ENCODE peak calls at places on chromosomes 11 and 22, in nine cellular contexts. V is neural progenitor cell, C is transverse colon, J is fibroblast of lung, Z is cardiac muscle cell, Q is psoas muscle, Y is lung, P is testis, W is mammary epithelial cell. F is an unnamed sample.

GRCh38 chr11:133239530-133239929 is 292.8 kb downstream of the OPCML start:
- DNase-seq in Z (no peak), V (peak; percentile 13), Q (no peak), C (no peak), J (no peak), Y (no peak), P (no peak), W (no peak), F (no peak)

GRCh38 chr11:24963879-24964278 is 467.0 kb downstream of the LUZP2 start:
- DNase-seq in J (peak; percentile 29), V (no peak), Y (no peak), W (no peak), C (no peak), P (no peak), Q (no peak), Z (no peak), F (no peak)

GRCh38 chr11:22703040-22703439 is 36.6 kb downstream of the GAS2 start:
- DNase-seq in Y (no peak), C (no peak), J (peak; percentile 88), V (peak; percentile 3), Z (peak; percentile 52), Q (no peak), W (peak; percentile 71), P (no peak), F (no peak)

GRCh38 chr11:132866783-132867545 is 665.3 kb downstream of the OPCML start:
- DNase-seq in V (no peak), W (peak; percentile 84), Q (no peak), Z (no peak), J (peak; percentile 90), P (no peak), C (no peak), Y (no peak), F (no peak)

GRCh38 chr22:47175151-47175760 is 412.8 kb downstream of the TBC1D22A start:
- DNase-seq in Y (no peak), Q (peak; percentile 15), V (no peak), W (no peak), P (peak; percentile 40), C (peak; percentile 21), J (no peak), Z (no peak), F (no peak)

GRCh38 chr11:47786373-47786772 is 19.2 kb upstream of the FNBP4 start:
- DNase-seq in V (no peak), J (peak; percentile 13), C (no peak), Y (no peak), P (no peak), Z (peak; percentile 86), Q (peak; percentile 55), W (no peak), F (no peak)

GRCh38 chr11:17012712-17013547 is 1.3 kb downstream of the PLEKHA7 start:
- DNase-seq in Q (peak; percentile 34), C (peak; percentile 75), V (peak; percentile 78), Z (peak; percentile 64), P (peak; percentile 58), Y (peak; percentile 46), W (peak; percentile 81), J (peak; percentile 78), F (peak; percentile 78)

GRCh38 chr11:17653606-17654005 is 65.8 kb upstream of the MYOD1 start:
- DNase-seq in W (no peak), C (no peak), V (no peak), J (no peak), P (no peak), Y (no peak), Z (no peak), Q (no peak), F (no peak)

GRCh38 chr11:60281482-60281881 is 1.0 kb downstream of the MS4A4A start:
- DNase-seq in V (no peak), J (no peak), Q (no peak), Y (no peak), Z (no peak), C (no peak), W (no peak), P (no peak), F (no peak)

GRCh38 chr22:22901578-22902218 is 14.1 kb downstream of the IGLL5 start:
- DNase-seq in C (no peak), W (no peak), V (no peak), J (no peak), Y (no peak), Q (no peak), P (no peak), Z (no peak), F (no peak)

GRCh38 chr22:38782402-38783094 is 11.4 kb downstream of the DNAL4 start:
- DNase-seq in V (peak; percentile 36), Y (no peak), P (no peak), J (peak; percentile 88), Z (peak; percentile 61), Q (no peak), C (no peak), W (peak; percentile 66), F (no peak)

GRCh38 chr11:46519351-46519750 is 74.5 kb downstream of the AMBRA1 start:
- DNase-seq in V (no peak), Z (no peak), P (no peak), J (no peak), Y (no peak), C (no peak), W (no peak), Q (no peak), F (no peak)

GRCh38 chr11:88246680-88247079 is 71.4 kb upstream of the RAB38 start:
- DNase-seq in Q (no peak), W (peak; percentile 74), J (peak; percentile 96), Y (no peak), Z (no peak), P (peak; percentile 44), V (no peak), C (no peak), F (no peak)

GRCh38 chr11:67033661-67034166 is 10.8 kb downstream of the SYT12 start:
- DNase-seq in W (peak; percentile 93), C (no peak), P (no peak), J (peak; percentile 99), Y (no peak), V (no peak), Z (no peak), Q (no peak), F (no peak)

GRCh38 chr11:112523477-112523876 is 262.8 kb upstream of the PLET1 start:
- DNase-seq in C (no peak), V (peak; percentile 84), Q (no peak), P (no peak), W (peak; percentile 44), Y (no peak), J (no peak), Z (peak; percentile 47), F (no peak)

GRCh38 chr11:100612766-100613165 is 74.3 kb upstream of the ARHGAP42 start:
- DNase-seq in Y (no peak), V (no peak), Z (no peak), P (no peak), J (no peak), C (no peak), W (no peak), Q (no peak), F (no peak)

GRCh38 chr11:8533332-8533731 is 60.7 kb downstream of the STK33 start:
- DNase-seq in Z (no peak), P (no peak), J (no peak), Y (no peak), V (peak; percentile 6), Q (no peak), C (no peak), W (peak; percentile 79), F (no peak)

GRCh38 chr11:80462211-80462610 is 1021.4 kb upstream of the TENM4 start:
- DNase-seq in J (peak; percentile 19), Q (no peak), W (peak; percentile 95), P (no peak), V (no peak), Z (no peak), Y (no peak), C (no peak), F (no peak)

GRCh38 chr11:75784085-75784478 is 15.5 kb downstream of the DGAT2 start:
- DNase-seq in C (no peak), W (no peak), J (no peak), P (no peak), Q (no peak), Y (no peak), Z (no peak), V (no peak), F (no peak)

GRCh38 chr22:30413001-30413400 is 12.6 kb upstream of the MTFP1 start:
- DNase-seq in Q (no peak), V (no peak), Z (no peak), P (no peak), W (no peak), J (no peak), Y (no peak), C (no peak), F (no peak)
- H3K27ac ChIP-seq in Q (no peak overlapping the region), V (no peak overlapping the region), Z (no peak overlapping the region), P (no peak overlapping the region), W (peak overlapping the region; percentile 81), J (no peak overlapping the region), Y (no peak overlapping the region), C (no peak overlapping the region), F (no peak overlapping the region)

GRCh38 chr11:128906185-128907065 is 15.3 kb downstream of the KCNJ5 start:
- DNase-seq in P (no peak), W (no peak), Q (no peak), V (no peak), C (no peak), J (no peak), Z (no peak), Y (no peak), F (no peak)

GRCh38 chr11:128904872-128905344 is 13.8 kb downstream of the KCNJ5 start:
- DNase-seq in Z (peak; percentile 60), W (peak; percentile 30), P (no peak), Q (peak; percentile 32), C (peak; percentile 55), Y (no peak), V (peak; percentile 63), J (peak; percentile 68), F (no peak)

GRCh38 chr11:128903248-128904041 is 12.3 kb downstream of the KCNJ5 start:
- DNase-seq in P (no peak), Z (no peak), W (peak; percentile 84), V (peak; percentile 50), Q (peak; percentile 25), J (peak; percentile 91), C (peak; percentile 30), Y (no peak), F (no peak)

GRCh38 chr11:128904303-128904871 is 13.2 kb downstream of the KCNJ5 start:
- DNase-seq in J (no peak), P (no peak), V (peak; percentile 34), Z (no peak), W (no peak), C (no peak), Y (no peak), Q (no peak), F (no peak)

GRCh38 chr11:128905345-128906184 is 14.4 kb downstream of the KCNJ5 start:
- DNase-seq in Q (peak; percentile 27), Z (peak; percentile 70), V (peak; percentile 72), C (peak; percentile 43), J (peak; percentile 56), Y (peak; percentile 58), P (no peak), W (peak; percentile 62), F (peak; percentile 56)
- TF ChIP-seq CTCF in Q (no peak), Z (peak; percentile 45), V (peak; percentile 62), C (no peak), J (peak; percentile 46), Y (no peak), P (no peak), W (peak; percentile 60), F (peak; percentile 52)

GRCh38 chr11:2651826-2652237 is 48.0 kb downstream of the KCNQ1OT1 start:
- DNase-seq in P (no peak), V (no peak), Z (no peak), C (no peak), J (no peak), Y (no peak), W (no peak), Q (no peak), F (no peak)
- H3K9me3 ChIP-seq in P (no peaks in the 10 kb centered on the region), V (peaks cover 35% of the 10 kb centered on the region), Z (no peaks in the 10 kb centered on the region), C (peaks cover 38% of the 10 kb centered on the region), J (no peaks in the 10 kb centered on the region), Y (peaks cover 38% of the 10 kb centered on the region), W (peaks cover 26% of the 10 kb centered on the region), Q (peaks cover 41% of the 10 kb centered on the region), F (peaks cover 8% of the 10 kb centered on the region)

GRCh38 chr11:117871784-117872183 is 4.7 kb downstream of the FXYD6 start:
- DNase-seq in P (no peak), W (no peak), Z (no peak), V (no peak), Q (no peak), J (no peak), C (no peak), Y (peak; percentile 25), F (no peak)
- H3K27ac ChIP-seq in P (peak overlapping the region; percentile 85), W (no peak overlapping the region), Z (no peak overlapping the region), V (no peak overlapping the region), Q (no peak overlapping the region), J (no peak overlapping the region), C (peak overlapping the region; percentile 90), Y (no peak overlapping the region), F (peak overlapping the region; percentile 66)